ENCODE peak calls at places on chromosomes 11 and 22, in nine cellular contexts. One of them, this sample, is unnamed.

GRCh38 chr11:11329062-11329806 is 23.8 kb downstream of the CSNK2A3 start:
- DNase-seq in foreskin keratinocyte: no peak
- DNase-seq in choroid plexus epithelial cell: no peak
- DNase-seq in central memory CD4-positive, alpha-beta T cell: no peak
- DNase-seq in progenitor cell of endocrine pancreas: no peak
- DNase-seq in KG1: no peak
- DNase-seq in PC-3: no peak
- DNase-seq in spleen: no peak
- DNase-seq in SW480: no peak
- DNase-seq in this sample: no peak

GRCh38 chr22:46947516-46948260 is 185.2 kb downstream of the TBC1D22A start:
- DNase-seq in foreskin keratinocyte: no peak
- DNase-seq in choroid plexus epithelial cell: no peak
- DNase-seq in central memory CD4-positive, alpha-beta T cell: no peak
- DNase-seq in progenitor cell of endocrine pancreas: no peak
- DNase-seq in KG1: no peak
- DNase-seq in PC-3: no peak
- DNase-seq in spleen: no peak
- DNase-seq in SW480: no peak
- DNase-seq in this sample: no peak

GRCh38 chr11:19739872-19740271 is 27.2 kb downstream of the NAV2 start:
- DNase-seq in foreskin keratinocyte: no peak
- DNase-seq in choroid plexus epithelial cell: peak
- DNase-seq in central memory CD4-positive, alpha-beta T cell: no peak
- DNase-seq in progenitor cell of endocrine pancreas: no peak
- DNase-seq in KG1: no peak
- DNase-seq in PC-3: no peak
- DNase-seq in spleen: no peak
- DNase-seq in SW480: no peak
- DNase-seq in this sample: no peak

GRCh38 chr11:77200351-77200750 is 72.3 kb downstream of the MYO7A start:
- DNase-seq in foreskin keratinocyte: no peak
- DNase-seq in choroid plexus epithelial cell: no peak
- DNase-seq in central memory CD4-positive, alpha-beta T cell: no peak
- DNase-seq in progenitor cell of endocrine pancreas: no peak
- DNase-seq in KG1: no peak
- DNase-seq in PC-3: no peak
- DNase-seq in spleen: no peak
- DNase-seq in SW480: no peak
- DNase-seq in this sample: no peak

GRCh38 chr22:32926600-32926999 is 125.1 kb downstream of the TIMP3 start:
- DNase-seq in foreskin keratinocyte: peak
- DNase-seq in choroid plexus epithelial cell: peak
- DNase-seq in central memory CD4-positive, alpha-beta T cell: no peak
- DNase-seq in progenitor cell of endocrine pancreas: no peak
- DNase-seq in KG1: no peak
- DNase-seq in PC-3: peak
- DNase-seq in spleen: no peak
- DNase-seq in SW480: peak
- DNase-seq in this sample: peak

GRCh38 chr11:35324981-35325380 is 94.4 kb downstream of the SLC1A2 start:
- DNase-seq in foreskin keratinocyte: no peak
- DNase-seq in choroid plexus epithelial cell: no peak
- DNase-seq in central memory CD4-positive, alpha-beta T cell: no peak
- DNase-seq in progenitor cell of endocrine pancreas: no peak
- DNase-seq in KG1: no peak
- DNase-seq in PC-3: peak
- DNase-seq in spleen: no peak
- DNase-seq in SW480: no peak
- DNase-seq in this sample: no peak

GRCh38 chr11:96055706-96056387 is 131.9 kb upstream of the MTMR2 start:
- DNase-seq in foreskin keratinocyte: no peak
- DNase-seq in choroid plexus epithelial cell: peak
- DNase-seq in central memory CD4-positive, alpha-beta T cell: no peak
- DNase-seq in progenitor cell of endocrine pancreas: no peak
- DNase-seq in KG1: no peak
- DNase-seq in PC-3: peak
- DNase-seq in spleen: no peak
- DNase-seq in SW480: peak
- DNase-seq in this sample: peak

GRCh38 chr11:130872961-130873360 is 43.3 kb downstream of the SNX19 start:
- DNase-seq in foreskin keratinocyte: peak
- DNase-seq in choroid plexus epithelial cell: peak
- DNase-seq in central memory CD4-positive, alpha-beta T cell: no peak
- DNase-seq in progenitor cell of endocrine pancreas: no peak
- DNase-seq in KG1: no peak
- DNase-seq in PC-3: peak
- DNase-seq in spleen: no peak
- DNase-seq in SW480: no peak
- DNase-seq in this sample: no peak

GRCh38 chr22:48901324-48901723 is 926.3 kb downstream of the BRD1 start:
- DNase-seq in foreskin keratinocyte: no peak
- DNase-seq in choroid plexus epithelial cell: no peak
- DNase-seq in central memory CD4-positive, alpha-beta T cell: no peak
- DNase-seq in progenitor cell of endocrine pancreas: no peak
- DNase-seq in KG1: no peak
- DNase-seq in PC-3: no peak
- DNase-seq in spleen: no peak
- DNase-seq in SW480: no peak
- DNase-seq in this sample: no peak

GRCh38 chr11:135006800-135007199 is 594.8 kb upstream of the B3GAT1 start:
- DNase-seq in foreskin keratinocyte: no peak
- DNase-seq in choroid plexus epithelial cell: no peak
- DNase-seq in central memory CD4-positive, alpha-beta T cell: no peak
- DNase-seq in progenitor cell of endocrine pancreas: no peak
- DNase-seq in KG1: no peak
- DNase-seq in PC-3: no peak
- DNase-seq in spleen: no peak
- DNase-seq in SW480: no peak
- DNase-seq in this sample: no peak

GRCh38 chr11:44470849-44471248 is 94.6 kb upstream of the CD82 start:
- DNase-seq in foreskin keratinocyte: no peak
- DNase-seq in choroid plexus epithelial cell: no peak
- DNase-seq in central memory CD4-positive, alpha-beta T cell: no peak
- DNase-seq in progenitor cell of endocrine pancreas: no peak
- DNase-seq in KG1: no peak
- DNase-seq in PC-3: no peak
- DNase-seq in spleen: no peak
- DNase-seq in SW480: no peak
- DNase-seq in this sample: no peak

GRCh38 chr11:473975-474785 is 24.1 kb downstream of the PTDSS2 start:
- DNase-seq in foreskin keratinocyte: no peak
- DNase-seq in choroid plexus epithelial cell: no peak
- DNase-seq in central memory CD4-positive, alpha-beta T cell: no peak
- DNase-seq in progenitor cell of endocrine pancreas: no peak
- DNase-seq in KG1: no peak
- DNase-seq in PC-3: no peak
- DNase-seq in spleen: no peak
- DNase-seq in SW480: no peak
- DNase-seq in this sample: no peak

GRCh38 chr11:5036671-5037070 is 9.7 kb upstream of the OR52J3 start:
- DNase-seq in foreskin keratinocyte: no peak
- DNase-seq in choroid plexus epithelial cell: no peak
- DNase-seq in central memory CD4-positive, alpha-beta T cell: no peak
- DNase-seq in progenitor cell of endocrine pancreas: no peak
- DNase-seq in KG1: no peak
- DNase-seq in PC-3: no peak
- DNase-seq in spleen: no peak
- DNase-seq in SW480: no peak
- DNase-seq in this sample: no peak

This sample was measured in A673.